ENCODE peak calls at places on chromosome 18, in ten cellular contexts. O, F, X, S, D, R, J, C, U and N are unnamed samples.

GRCh38 chr18:36786686-36787085 is 42.1 kb downstream of the TPGS2 start:
- DNase-seq in X (no peak), F (peak), J (no peak), D (no peak), O (no peak), R (no peak), U (no peak), S (peak), C (no peak), N (no peak)

GRCh38 chr18:49066977-49067556 is 116.3 kb upstream of the SMAD7 start:
- DNase-seq in S (no peak), D (no peak), X (no peak), O (no peak), R (no peak), U (no peak), J (no peak), F (no peak), C (no peak), N (no peak)

GRCh38 chr18:11387880-11388279 is 221.5 kb upstream of the SLC35G4 start:
- DNase-seq in F (peak), J (peak), C (no peak), U (no peak), X (peak), O (no peak), S (no peak), D (peak), R (peak), N (no peak)

GRCh38 chr18:36711813-36712444 is 116.9 kb downstream of the TPGS2 start:
- DNase-seq in X (peak), O (peak), D (peak), S (peak), R (no peak), J (no peak), C (no peak), U (no peak), F (peak), N (no peak)

GRCh38 chr18:3111523-3112240 is 98.7 kb upstream of the LPIN2 start:
- DNase-seq in U (no peak), J (no peak), D (no peak), S (no peak), F (no peak), R (no peak), X (no peak), O (no peak), C (no peak), N (no peak)

GRCh38 chr18:21897811-21898210 is 157.2 kb downstream of the MIB1 start:
- DNase-seq in F (peak), O (peak), D (peak), S (peak), U (peak), J (peak), C (peak), X (peak), R (no peak), N (peak)

GRCh38 chr18:2971741-2972552 is 41.0 kb downstream of the LPIN2 start:
- DNase-seq in S (peak), O (peak), C (no peak), X (peak), U (no peak), J (peak), R (peak), D (no peak), F (no peak), N (no peak)

GRCh38 chr18:12231986-12232385 is 22.2 kb upstream of the CIDEA start:
- DNase-seq in J (no peak), S (no peak), U (no peak), F (no peak), O (no peak), D (no peak), C (no peak), R (no peak), X (no peak), N (no peak)

GRCh38 chr18:78999939-79000338 is 20.3 kb downstream of the SALL3 start:
- DNase-seq in F (no peak), S (no peak), C (no peak), D (no peak), X (no peak), J (no peak), R (no peak), O (no peak), U (no peak), N (no peak)

GRCh38 chr18:35236964-35237363 is 3.9 kb upstream of the ZNF397 start:
- DNase-seq in C (no peak), D (no peak), X (no peak), S (no peak), O (peak), F (no peak), R (no peak), J (no peak), U (no peak), N (no peak)

GRCh38 chr18:56036673-56037072 is 448.7 kb upstream of the TCF4 start:
- DNase-seq in X (no peak), C (no peak), J (no peak), O (no peak), S (no peak), R (no peak), F (no peak), D (no peak), U (no peak), N (no peak)

GRCh38 chr18:73007195-73007934 is 139.6 kb upstream of the NETO1 start:
- DNase-seq in D (peak), O (no peak), S (peak), U (no peak), R (no peak), C (no peak), X (no peak), F (no peak), J (no peak), N (no peak)

GRCh38 chr18:51068111-51068510 is 38.1 kb downstream of the SMAD4 start:
- DNase-seq in F (no peak), S (peak), C (no peak), J (no peak), R (no peak), D (peak), X (no peak), O (no peak), U (no peak), N (no peak)